ENCODE peak calls at places on chromosomes 5 and 9, in six cellular contexts. S, O, K, F, A and E are unnamed samples. For H3K4me1, the result is how much of the 10 kb centered on the place peaks cover.

GRCh38 chr9:108001219-108001618 is 511.6 kb upstream of the KLF4 start:
- DNase-seq in S (no peak), O (peak), K (no peak), F (no peak), A (no peak), E (no peak)

GRCh38 chr5:17132444-17133083 is 84.9 kb upstream of the BASP1 start:
- DNase-seq in S (no peak), O (peak), K (no peak), F (peak), A (no peak), E (no peak)

GRCh38 chr5:135433626-135434426 is 13.3 kb downstream of the DCANP1 start:
- DNase-seq in S (no peak), O (no peak), K (peak), F (peak), A (no peak), E (no peak)

GRCh38 chr5:773517-774264 is 10.8 kb downstream of the ZDHHC11B start:
- DNase-seq in S (peak), O (no peak), K (no peak), F (no peak), A (peak), E (no peak)

GRCh38 chr5:105573575-105573974 is 2011.0 kb upstream of the NUDT12 start:
- DNase-seq in S (no peak), O (no peak), K (no peak), F (no peak), A (no peak), E (no peak)

GRCh38 chr9:94167055-94167346 is 82.7 kb downstream of the PTPDC1 start:
- DNase-seq in S (no peak), O (no peak), K (peak), F (no peak), A (no peak), E (no peak)

GRCh38 chr5:79069488-79070001 is at the start of the genes BHMT2 and DMGDH:
- DNase-seq in S (no peak), O (no peak), K (peak), F (peak), A (peak), E (peak)

GRCh38 chr9:115117999-115118470 is at the start of gene TNC:
- DNase-seq in S (peak), O (peak), K (no peak), F (peak), A (peak), E (peak)

GRCh38 chr5:138760448-138761110 is 7.4 kb downstream of the CTNNA1 start:
- DNase-seq in S (no peak), O (peak), K (no peak), F (no peak), A (no peak), E (no peak)

GRCh38 chr5:139456776-139457175 is 5.8 kb downstream of the ECSCR start:
- DNase-seq in S (no peak), O (no peak), K (no peak), F (no peak), A (peak), E (no peak)

GRCh38 chr9:137387034-137387890 is 35.7 kb downstream of the EXD3 start:
- DNase-seq in S (no peak), O (no peak), K (no peak), F (peak), A (no peak), E (no peak)

GRCh38 chr5:1217596-1218206 is 7.5 kb upstream of the SLC6A18 start:
- DNase-seq in S (no peak), O (no peak), K (no peak), F (no peak), A (no peak), E (no peak)

GRCh38 chr9:87516222-87516930 is 18.7 kb downstream of the DAPK1 start:
- DNase-seq in S (no peak), O (no peak), K (peak), F (peak), A (peak), E (peak)

GRCh38 chr9:118693645-118694044 is 675.6 kb downstream of the BRINP1 start:
- DNase-seq in S (no peak), O (no peak), K (no peak), F (no peak), A (no peak), E (no peak)

GRCh38 chr9:135156525-135157510 is 69.3 kb downstream of the OLFM1 start:
- DNase-seq in S (no peak), O (peak), K (peak), F (peak), A (no peak), E (peak)

GRCh38 chr9:137410891-137411249 is 12.1 kb downstream of the EXD3 start:
- DNase-seq in S (no peak), O (no peak), K (no peak), F (no peak), A (no peak), E (no peak)

GRCh38 chr5:103166704-103167103 is 46.6 kb downstream of the PPIP5K2 start:
- DNase-seq in S (no peak), O (no peak), K (no peak), F (no peak), A (no peak), E (no peak)

GRCh38 chr9:82466616-82467251 is 478.2 kb downstream of the SPATA31D1 start:
- DNase-seq in S (no peak), O (peak), K (peak), F (peak), A (peak), E (no peak)

GRCh38 chr5:17277907-17278306 is 60.5 kb downstream of the BASP1 start:
- DNase-seq in S (no peak), O (no peak), K (no peak), F (no peak), A (no peak), E (no peak)

GRCh38 chr5:134603059-134603458 is 29.6 kb downstream of the SAR1B start:
- DNase-seq in S (no peak), O (peak), K (no peak), F (peak), A (no peak), E (no peak)

GRCh38 chr9:121269030-121269887 is 1.3 kb downstream of the GSN start:
- DNase-seq in S (no peak), O (peak), K (no peak), F (no peak), A (peak), E (no peak)

GRCh38 chr9:121266906-121267650 is 884 bp upstream of the GSN start:
- DNase-seq in S (no peak), O (no peak), K (no peak), F (no peak), A (no peak), E (no peak)

GRCh38 chr9:121266356-121266755 is 1.6 kb upstream of the GSN start:
- DNase-seq in S (no peak), O (no peak), K (no peak), F (no peak), A (no peak), E (no peak)

GRCh38 chr9:121268598-121269029 is 652 bp downstream of the GSN start:
- DNase-seq in S (no peak), O (no peak), K (no peak), F (no peak), A (no peak), E (no peak)

GRCh38 chr9:121267689-121268597 is at the start of gene GSN:
- DNase-seq in S (no peak), O (peak), K (peak), F (peak), A (peak), E (peak)
- H3K4me1 ChIP-seq in S (under half), O (under half), K (under half), F (under half), A (under half), E (under half)

GRCh38 chr5:173890195-173890951 is 2.2 kb downstream of the CPEB4 start:
- DNase-seq in S (no peak), O (peak), K (no peak), F (peak), A (no peak), E (peak)
- H3K4me1 ChIP-seq in S (under half), O (half or more), K (under half), F (under half), A (under half), E (under half)

GRCh38 chr9:37952731-37953130 is 48.8 kb upstream of the SLC25A51 start:
- DNase-seq in S (no peak), O (peak), K (no peak), F (peak), A (no peak), E (no peak)
- H3K4me1 ChIP-seq in S (under half), O (under half), K (under half), F (under half), A (under half), E (under half)

DNA sequence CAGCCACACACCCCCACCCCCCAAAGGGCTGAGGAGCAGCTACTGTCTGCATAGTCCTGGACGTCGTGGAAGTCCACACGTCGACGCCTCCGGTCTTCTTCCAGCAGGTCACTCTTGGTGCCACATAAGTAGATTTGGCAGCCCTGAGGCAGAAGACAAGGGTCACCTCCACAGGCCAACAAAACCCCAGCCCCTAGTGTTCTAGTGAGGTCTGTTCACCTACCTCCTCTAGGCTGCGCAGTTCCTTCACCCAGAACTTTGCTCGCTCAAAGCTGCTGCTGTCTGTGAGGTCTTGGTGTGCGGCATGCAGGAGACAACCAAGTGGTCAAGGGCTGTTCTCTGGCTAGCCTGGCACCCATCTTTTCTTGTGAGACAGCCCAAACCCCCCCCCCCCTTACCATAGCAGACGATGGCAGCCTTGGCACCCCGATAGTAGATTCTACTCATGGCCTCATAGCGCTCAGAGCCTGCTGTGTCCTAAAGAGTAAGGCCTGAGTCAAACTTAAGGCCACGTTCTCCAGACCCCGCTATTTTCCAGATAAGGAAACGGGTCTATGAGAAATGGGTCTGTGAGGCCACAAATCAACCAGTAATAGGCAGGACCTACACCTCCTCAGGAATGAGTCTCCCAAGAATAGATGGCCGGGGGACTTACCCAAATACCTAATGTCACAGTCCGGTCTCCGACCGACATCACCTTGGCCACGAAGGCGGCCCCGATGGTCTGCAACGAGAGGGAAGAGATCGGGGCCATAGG is 987 bp downstream of the RAB24 start:
- DNase-seq in S (no peak), O (peak), K (no peak), F (peak), A (peak), E (no peak)
- H3K4me1 ChIP-seq in S (under half), O (half or more), K (under half), F (under half), A (under half), E (under half)

GRCh38 chr9:7980691-7981289 is 181.2 kb upstream of the DMAC1 start:
- DNase-seq in S (no peak), O (no peak), K (no peak), F (no peak), A (no peak), E (no peak)
- H3K4me1 ChIP-seq in S (under half), O (under half), K (under half), F (under half), A (under half), E (under half)